ENCODE peak calls at places on chromosomes 6 and 20, in seven cellular contexts. One of them, this sample, is unnamed.

GRCh38 chr6:117550078-117550600 is 52.2 kb downstream of the GOPC start:
- DNase-seq in neural crest cell: no peak
- DNase-seq in MV-4-11: no peak
- DNase-seq in AG20443: no peak
- DNase-seq in AG08395: no peak
- DNase-seq in naive B cell: no peak
- DNase-seq in activated T-cell treated with anti-CD3 and anti-CD28 coated beads for 24 hours: no peak
- DNase-seq in this sample: no peak

GRCh38 chr6:30311101-30311500 is 15.6 kb upstream of the TRIM39 start:
- DNase-seq in neural crest cell: no peak
- DNase-seq in activated T-cell treated with anti-CD3 and anti-CD28 coated beads for 24 hours: no peak
- DNase-seq in naive B cell: no peak
- DNase-seq in AG20443: no peak
- DNase-seq in AG08395: no peak
- DNase-seq in MV-4-11: no peak
- DNase-seq in this sample: no peak

GRCh38 chr20:39939241-39939865 is 749.7 kb downstream of the MAFB start:
- DNase-seq in AG08395: peak
- DNase-seq in activated T-cell treated with anti-CD3 and anti-CD28 coated beads for 24 hours: no peak
- DNase-seq in MV-4-11: no peak
- DNase-seq in neural crest cell: no peak
- DNase-seq in naive B cell: no peak
- DNase-seq in AG20443: peak
- DNase-seq in this sample: no peak

GRCh38 chr6:148999501-148999900 is 252.7 kb downstream of the UST start:
- DNase-seq in AG20443: no peak
- DNase-seq in activated T-cell treated with anti-CD3 and anti-CD28 coated beads for 24 hours: no peak
- DNase-seq in naive B cell: no peak
- DNase-seq in neural crest cell: no peak
- DNase-seq in AG08395: no peak
- DNase-seq in MV-4-11: peak
- DNase-seq in this sample: no peak

GRCh38 chr6:19866900-19867627 is 29.9 kb downstream of the ID4 start:
- DNase-seq in MV-4-11: no peak
- DNase-seq in neural crest cell: no peak
- DNase-seq in AG20443: peak
- DNase-seq in activated T-cell treated with anti-CD3 and anti-CD28 coated beads for 24 hours: no peak
- DNase-seq in naive B cell: no peak
- DNase-seq in AG08395: peak
- DNase-seq in this sample: no peak

GRCh38 chr20:46485431-46485830 is 27.9 kb downstream of the ZNF334 start:
- DNase-seq in activated T-cell treated with anti-CD3 and anti-CD28 coated beads for 24 hours: no peak
- DNase-seq in naive B cell: no peak
- DNase-seq in MV-4-11: no peak
- DNase-seq in AG08395: no peak
- DNase-seq in AG20443: no peak
- DNase-seq in neural crest cell: no peak
- DNase-seq in this sample: no peak

GRCh38 chr20:23459431-23460112 is 6.9 kb upstream of the CST11 start:
- DNase-seq in AG20443: no peak
- DNase-seq in MV-4-11: peak
- DNase-seq in naive B cell: no peak
- DNase-seq in activated T-cell treated with anti-CD3 and anti-CD28 coated beads for 24 hours: no peak
- DNase-seq in neural crest cell: no peak
- DNase-seq in AG08395: no peak
- DNase-seq in this sample: no peak

GRCh38 chr6:70651326-70651905 is 16.3 kb upstream of the SMAP1 start:
- DNase-seq in AG20443: no peak
- DNase-seq in neural crest cell: no peak
- DNase-seq in MV-4-11: no peak
- DNase-seq in AG08395: no peak
- DNase-seq in naive B cell: no peak
- DNase-seq in activated T-cell treated with anti-CD3 and anti-CD28 coated beads for 24 hours: peak
- DNase-seq in this sample: no peak

GRCh38 chr20:3767434-3768341 is at the start of gene ADISSP:
- DNase-seq in activated T-cell treated with anti-CD3 and anti-CD28 coated beads for 24 hours: peak
- DNase-seq in neural crest cell: peak
- DNase-seq in naive B cell: peak
- DNase-seq in AG08395: peak
- DNase-seq in MV-4-11: peak
- DNase-seq in AG20443: peak
- DNase-seq in this sample: peak

GRCh38 chr6:19231878-19232519 is 605.2 kb upstream of the ID4 start:
- DNase-seq in neural crest cell: no peak
- DNase-seq in MV-4-11: no peak
- DNase-seq in naive B cell: no peak
- DNase-seq in AG20443: no peak
- DNase-seq in AG08395: no peak
- DNase-seq in activated T-cell treated with anti-CD3 and anti-CD28 coated beads for 24 hours: no peak
- DNase-seq in this sample: no peak

GRCh38 chr6:31531162-31531561 is 2.4 kb downstream of the MCCD1 start:
- DNase-seq in AG08395: no peak
- DNase-seq in naive B cell: no peak
- DNase-seq in neural crest cell: no peak
- DNase-seq in MV-4-11: no peak
- DNase-seq in AG20443: no peak
- DNase-seq in activated T-cell treated with anti-CD3 and anti-CD28 coated beads for 24 hours: no peak
- DNase-seq in this sample: no peak

GRCh38 chr6:42315220-42315990 is 97.7 kb upstream of the MRPS10 start:
- DNase-seq in naive B cell: no peak
- DNase-seq in neural crest cell: no peak
- DNase-seq in AG08395: no peak
- DNase-seq in AG20443: no peak
- DNase-seq in activated T-cell treated with anti-CD3 and anti-CD28 coated beads for 24 hours: no peak
- DNase-seq in MV-4-11: no peak
- DNase-seq in this sample: no peak

GRCh38 chr6:30533460-30534294 is 22.6 kb downstream of the GNL1 start:
- DNase-seq in neural crest cell: no peak
- DNase-seq in AG08395: no peak
- DNase-seq in MV-4-11: no peak
- DNase-seq in activated T-cell treated with anti-CD3 and anti-CD28 coated beads for 24 hours: no peak
- DNase-seq in naive B cell: no peak
- DNase-seq in AG20443: no peak
- DNase-seq in this sample: no peak

GRCh38 chr6:1575213-1576041 is 34.3 kb upstream of the FOXC1 start:
- DNase-seq in neural crest cell: no peak
- DNase-seq in MV-4-11: peak
- DNase-seq in activated T-cell treated with anti-CD3 and anti-CD28 coated beads for 24 hours: no peak
- DNase-seq in naive B cell: no peak
- DNase-seq in AG20443: no peak
- DNase-seq in AG08395: peak
- DNase-seq in this sample: no peak

GRCh38 chr6:44115866-44116265 is 11.4 kb downstream of the MRPL14 start:
- DNase-seq in AG20443: no peak
- DNase-seq in MV-4-11: no peak
- DNase-seq in activated T-cell treated with anti-CD3 and anti-CD28 coated beads for 24 hours: no peak
- DNase-seq in AG08395: no peak
- DNase-seq in neural crest cell: no peak
- DNase-seq in naive B cell: no peak
- DNase-seq in this sample: no peak

GRCh38 chr20:23050847-23051627 is 1.6 kb upstream of the THBD start:
- DNase-seq in neural crest cell: peak
- DNase-seq in naive B cell: no peak
- DNase-seq in activated T-cell treated with anti-CD3 and anti-CD28 coated beads for 24 hours: no peak
- DNase-seq in AG20443: peak
- DNase-seq in MV-4-11: peak
- DNase-seq in AG08395: peak
- DNase-seq in this sample: peak

GRCh38 chr20:61354501-61354900 is 102.4 kb downstream of the CDH4 start:
- DNase-seq in neural crest cell: no peak
- DNase-seq in naive B cell: no peak
- DNase-seq in AG20443: no peak
- DNase-seq in activated T-cell treated with anti-CD3 and anti-CD28 coated beads for 24 hours: no peak
- DNase-seq in AG08395: no peak
- DNase-seq in MV-4-11: no peak
- DNase-seq in this sample: no peak

GRCh38 chr6:139186242-139186641 is 51.4 kb downstream of the HECA start:
- DNase-seq in neural crest cell: no peak
- DNase-seq in naive B cell: no peak
- DNase-seq in activated T-cell treated with anti-CD3 and anti-CD28 coated beads for 24 hours: no peak
- DNase-seq in MV-4-11: no peak
- DNase-seq in AG20443: no peak
- DNase-seq in AG08395: no peak
- DNase-seq in this sample: no peak

GRCh38 chr6:23311211-23311610 is 741.8 kb downstream of the HDGFL1 start:
- DNase-seq in activated T-cell treated with anti-CD3 and anti-CD28 coated beads for 24 hours: no peak
- DNase-seq in AG20443: no peak
- DNase-seq in MV-4-11: no peak
- DNase-seq in AG08395: no peak
- DNase-seq in neural crest cell: no peak
- DNase-seq in naive B cell: no peak
- DNase-seq in this sample: no peak

GRCh38 chr6:106300944-106301343 is 24.6 kb downstream of the ATG5 start:
- DNase-seq in activated T-cell treated with anti-CD3 and anti-CD28 coated beads for 24 hours: no peak
- DNase-seq in neural crest cell: no peak
- DNase-seq in AG08395: peak
- DNase-seq in MV-4-11: peak
- DNase-seq in AG20443: peak
- DNase-seq in naive B cell: no peak
- DNase-seq in this sample: peak

This sample was measured in Caco-2.